ENCODE peak calls at places on chromosomes 12 and 14, in nine cellular contexts. One of them, this sample, is unnamed.

GRCh38 chr12:122106891-122107660 is 28.5 kb downstream of the MLXIP start:
- DNase-seq in foreskin fibroblast: peak; percentile 69
- DNase-seq in activated T-helper 1 cell treated with Interleukin-2 at 50 U/mL for 16 hours: no peak
- DNase-seq in pulmonary artery endothelial cell: no peak
- DNase-seq in stimulated activated CD4-positive, alpha-beta T cell treated with anti-CD3 and anti-CD28 coated beads, Interleukin-12 subunit alpha, Interleukin-12 subunit beta, amount 100 ng/mL, for 4 hours: no peak
- DNase-seq in CD4-positive, CD25-positive, alpha-beta regulatory T cell: no peak
- DNase-seq in HL-60: no peak
- DNase-seq in activated CD8-positive, alpha-beta memory T cell treated with anti-CD3 and anti-CD28 coated beads, Interleukin-2, amount 50 U/mL, for 4 hours: no peak
- DNase-seq in GDM1: no peak
- DNase-seq in this sample: peak; percentile 92

GRCh38 chr12:49838973-49839633 is 3.8 kb downstream of the BCDIN3D start:
- DNase-seq in foreskin fibroblast: peak; percentile 77
- DNase-seq in activated T-helper 1 cell treated with Interleukin-2 at 50 U/mL for 16 hours: no peak
- DNase-seq in pulmonary artery endothelial cell: no peak
- DNase-seq in stimulated activated CD4-positive, alpha-beta T cell treated with anti-CD3 and anti-CD28 coated beads, Interleukin-12 subunit alpha, Interleukin-12 subunit beta, amount 100 ng/mL, for 4 hours: no peak
- DNase-seq in CD4-positive, CD25-positive, alpha-beta regulatory T cell: peak; percentile 67
- DNase-seq in HL-60: peak; percentile 61
- DNase-seq in activated CD8-positive, alpha-beta memory T cell treated with anti-CD3 and anti-CD28 coated beads, Interleukin-2, amount 50 U/mL, for 4 hours: peak; percentile 25
- DNase-seq in GDM1: peak; percentile 19
- DNase-seq in this sample: peak; percentile 60

GRCh38 chr14:92598549-92598905 is 84.9 kb downstream of the RIN3 start:
- DNase-seq in foreskin fibroblast: no peak
- DNase-seq in activated T-helper 1 cell treated with Interleukin-2 at 50 U/mL for 16 hours: no peak
- DNase-seq in pulmonary artery endothelial cell: no peak
- DNase-seq in stimulated activated CD4-positive, alpha-beta T cell treated with anti-CD3 and anti-CD28 coated beads, Interleukin-12 subunit alpha, Interleukin-12 subunit beta, amount 100 ng/mL, for 4 hours: no peak
- DNase-seq in CD4-positive, CD25-positive, alpha-beta regulatory T cell: no peak
- DNase-seq in HL-60: no peak
- DNase-seq in activated CD8-positive, alpha-beta memory T cell treated with anti-CD3 and anti-CD28 coated beads, Interleukin-2, amount 50 U/mL, for 4 hours: no peak
- DNase-seq in GDM1: no peak
- DNase-seq in this sample: no peak

GRCh38 chr14:32457213-32457920 is 128.3 kb downstream of the AKAP6 start:
- DNase-seq in foreskin fibroblast: peak; percentile 71
- DNase-seq in activated T-helper 1 cell treated with Interleukin-2 at 50 U/mL for 16 hours: no peak
- DNase-seq in pulmonary artery endothelial cell: no peak
- DNase-seq in stimulated activated CD4-positive, alpha-beta T cell treated with anti-CD3 and anti-CD28 coated beads, Interleukin-12 subunit alpha, Interleukin-12 subunit beta, amount 100 ng/mL, for 4 hours: no peak
- DNase-seq in CD4-positive, CD25-positive, alpha-beta regulatory T cell: no peak
- DNase-seq in HL-60: no peak
- DNase-seq in activated CD8-positive, alpha-beta memory T cell treated with anti-CD3 and anti-CD28 coated beads, Interleukin-2, amount 50 U/mL, for 4 hours: no peak
- DNase-seq in GDM1: no peak
- DNase-seq in this sample: peak; percentile 55

GRCh38 chr14:75240781-75241180 is 37.8 kb upstream of the FOS start:
- DNase-seq in foreskin fibroblast: no peak
- DNase-seq in activated T-helper 1 cell treated with Interleukin-2 at 50 U/mL for 16 hours: no peak
- DNase-seq in pulmonary artery endothelial cell: no peak
- DNase-seq in stimulated activated CD4-positive, alpha-beta T cell treated with anti-CD3 and anti-CD28 coated beads, Interleukin-12 subunit alpha, Interleukin-12 subunit beta, amount 100 ng/mL, for 4 hours: no peak
- DNase-seq in CD4-positive, CD25-positive, alpha-beta regulatory T cell: no peak
- DNase-seq in HL-60: no peak
- DNase-seq in activated CD8-positive, alpha-beta memory T cell treated with anti-CD3 and anti-CD28 coated beads, Interleukin-2, amount 50 U/mL, for 4 hours: no peak
- DNase-seq in GDM1: no peak
- DNase-seq in this sample: no peak

GRCh38 chr12:90854136-90854689 is 100.8 kb downstream of the CCER1 start:
- DNase-seq in foreskin fibroblast: peak; percentile 73
- DNase-seq in activated T-helper 1 cell treated with Interleukin-2 at 50 U/mL for 16 hours: no peak
- DNase-seq in pulmonary artery endothelial cell: peak; percentile 27
- DNase-seq in stimulated activated CD4-positive, alpha-beta T cell treated with anti-CD3 and anti-CD28 coated beads, Interleukin-12 subunit alpha, Interleukin-12 subunit beta, amount 100 ng/mL, for 4 hours: no peak
- DNase-seq in CD4-positive, CD25-positive, alpha-beta regulatory T cell: peak; percentile 39
- DNase-seq in HL-60: peak; percentile 12
- DNase-seq in activated CD8-positive, alpha-beta memory T cell treated with anti-CD3 and anti-CD28 coated beads, Interleukin-2, amount 50 U/mL, for 4 hours: no peak
- DNase-seq in GDM1: no peak
- DNase-seq in this sample: peak; percentile 42

GRCh38 chr12:98373982-98374381 is 141.4 kb upstream of the TMPO start:
- DNase-seq in foreskin fibroblast: no peak
- DNase-seq in activated T-helper 1 cell treated with Interleukin-2 at 50 U/mL for 16 hours: no peak
- DNase-seq in pulmonary artery endothelial cell: no peak
- DNase-seq in stimulated activated CD4-positive, alpha-beta T cell treated with anti-CD3 and anti-CD28 coated beads, Interleukin-12 subunit alpha, Interleukin-12 subunit beta, amount 100 ng/mL, for 4 hours: no peak
- DNase-seq in CD4-positive, CD25-positive, alpha-beta regulatory T cell: no peak
- DNase-seq in HL-60: no peak
- DNase-seq in activated CD8-positive, alpha-beta memory T cell treated with anti-CD3 and anti-CD28 coated beads, Interleukin-2, amount 50 U/mL, for 4 hours: no peak
- DNase-seq in GDM1: no peak
- DNase-seq in this sample: no peak

GRCh38 chr12:110107369-110108281 is 16.5 kb upstream of the IFT81 start:
- DNase-seq in foreskin fibroblast: peak; percentile 96
- DNase-seq in activated T-helper 1 cell treated with Interleukin-2 at 50 U/mL for 16 hours: no peak
- DNase-seq in pulmonary artery endothelial cell: no peak
- DNase-seq in stimulated activated CD4-positive, alpha-beta T cell treated with anti-CD3 and anti-CD28 coated beads, Interleukin-12 subunit alpha, Interleukin-12 subunit beta, amount 100 ng/mL, for 4 hours: no peak
- DNase-seq in CD4-positive, CD25-positive, alpha-beta regulatory T cell: no peak
- DNase-seq in HL-60: no peak
- DNase-seq in activated CD8-positive, alpha-beta memory T cell treated with anti-CD3 and anti-CD28 coated beads, Interleukin-2, amount 50 U/mL, for 4 hours: no peak
- DNase-seq in GDM1: no peak
- DNase-seq in this sample: peak; percentile 93

GRCh38 chr12:53699673-53700015 is 23.8 kb upstream of the ATP5MC2 start:
- DNase-seq in foreskin fibroblast: no peak
- DNase-seq in activated T-helper 1 cell treated with Interleukin-2 at 50 U/mL for 16 hours: no peak
- DNase-seq in pulmonary artery endothelial cell: no peak
- DNase-seq in stimulated activated CD4-positive, alpha-beta T cell treated with anti-CD3 and anti-CD28 coated beads, Interleukin-12 subunit alpha, Interleukin-12 subunit beta, amount 100 ng/mL, for 4 hours: no peak
- DNase-seq in CD4-positive, CD25-positive, alpha-beta regulatory T cell: no peak
- DNase-seq in HL-60: no peak
- DNase-seq in activated CD8-positive, alpha-beta memory T cell treated with anti-CD3 and anti-CD28 coated beads, Interleukin-2, amount 50 U/mL, for 4 hours: no peak
- DNase-seq in GDM1: no peak
- DNase-seq in this sample: no peak

GRCh38 chr12:53320352-53321195 is 836 bp downstream of the AAAS start:
- DNase-seq in foreskin fibroblast: no peak
- DNase-seq in activated T-helper 1 cell treated with Interleukin-2 at 50 U/mL for 16 hours: no peak
- DNase-seq in pulmonary artery endothelial cell: no peak
- DNase-seq in stimulated activated CD4-positive, alpha-beta T cell treated with anti-CD3 and anti-CD28 coated beads, Interleukin-12 subunit alpha, Interleukin-12 subunit beta, amount 100 ng/mL, for 4 hours: no peak
- DNase-seq in CD4-positive, CD25-positive, alpha-beta regulatory T cell: no peak
- DNase-seq in HL-60: no peak
- DNase-seq in activated CD8-positive, alpha-beta memory T cell treated with anti-CD3 and anti-CD28 coated beads, Interleukin-2, amount 50 U/mL, for 4 hours: no peak
- DNase-seq in GDM1: no peak
- DNase-seq in this sample: no peak

GRCh38 chr14:85604671-85605070 is 74.7 kb downstream of the FLRT2 start:
- DNase-seq in foreskin fibroblast: no peak
- DNase-seq in activated T-helper 1 cell treated with Interleukin-2 at 50 U/mL for 16 hours: no peak
- DNase-seq in pulmonary artery endothelial cell: no peak
- DNase-seq in stimulated activated CD4-positive, alpha-beta T cell treated with anti-CD3 and anti-CD28 coated beads, Interleukin-12 subunit alpha, Interleukin-12 subunit beta, amount 100 ng/mL, for 4 hours: no peak
- DNase-seq in CD4-positive, CD25-positive, alpha-beta regulatory T cell: no peak
- DNase-seq in HL-60: no peak
- DNase-seq in activated CD8-positive, alpha-beta memory T cell treated with anti-CD3 and anti-CD28 coated beads, Interleukin-2, amount 50 U/mL, for 4 hours: no peak
- DNase-seq in GDM1: no peak
- DNase-seq in this sample: no peak

GRCh38 chr12:3165311-3165931 is 88.2 kb downstream of the TSPAN9 start:
- DNase-seq in foreskin fibroblast: no peak
- DNase-seq in activated T-helper 1 cell treated with Interleukin-2 at 50 U/mL for 16 hours: no peak
- DNase-seq in pulmonary artery endothelial cell: no peak
- DNase-seq in stimulated activated CD4-positive, alpha-beta T cell treated with anti-CD3 and anti-CD28 coated beads, Interleukin-12 subunit alpha, Interleukin-12 subunit beta, amount 100 ng/mL, for 4 hours: no peak
- DNase-seq in CD4-positive, CD25-positive, alpha-beta regulatory T cell: no peak
- DNase-seq in HL-60: no peak
- DNase-seq in activated CD8-positive, alpha-beta memory T cell treated with anti-CD3 and anti-CD28 coated beads, Interleukin-2, amount 50 U/mL, for 4 hours: no peak
- DNase-seq in GDM1: no peak
- DNase-seq in this sample: no peak

GRCh38 chr12:112858776-112859175 is 48.0 kb upstream of the OAS1 start:
- DNase-seq in foreskin fibroblast: no peak
- DNase-seq in activated T-helper 1 cell treated with Interleukin-2 at 50 U/mL for 16 hours: no peak
- DNase-seq in pulmonary artery endothelial cell: no peak
- DNase-seq in stimulated activated CD4-positive, alpha-beta T cell treated with anti-CD3 and anti-CD28 coated beads, Interleukin-12 subunit alpha, Interleukin-12 subunit beta, amount 100 ng/mL, for 4 hours: no peak
- DNase-seq in CD4-positive, CD25-positive, alpha-beta regulatory T cell: no peak
- DNase-seq in HL-60: no peak
- DNase-seq in activated CD8-positive, alpha-beta memory T cell treated with anti-CD3 and anti-CD28 coated beads, Interleukin-2, amount 50 U/mL, for 4 hours: no peak
- DNase-seq in GDM1: no peak
- DNase-seq in this sample: no peak

GRCh38 chr12:68951652-68952051 is 18.7 kb upstream of the CPM start:
- DNase-seq in foreskin fibroblast: peak; percentile 45
- DNase-seq in activated T-helper 1 cell treated with Interleukin-2 at 50 U/mL for 16 hours: no peak
- DNase-seq in pulmonary artery endothelial cell: no peak
- DNase-seq in stimulated activated CD4-positive, alpha-beta T cell treated with anti-CD3 and anti-CD28 coated beads, Interleukin-12 subunit alpha, Interleukin-12 subunit beta, amount 100 ng/mL, for 4 hours: no peak
- DNase-seq in CD4-positive, CD25-positive, alpha-beta regulatory T cell: no peak
- DNase-seq in HL-60: peak; percentile 77
- DNase-seq in activated CD8-positive, alpha-beta memory T cell treated with anti-CD3 and anti-CD28 coated beads, Interleukin-2, amount 50 U/mL, for 4 hours: no peak
- DNase-seq in GDM1: no peak
- DNase-seq in this sample: no peak

GRCh38 chr12:93990832-93991748 is 157.3 kb upstream of the PLXNC1 start:
- DNase-seq in foreskin fibroblast: peak; percentile 67
- DNase-seq in activated T-helper 1 cell treated with Interleukin-2 at 50 U/mL for 16 hours: no peak
- DNase-seq in pulmonary artery endothelial cell: no peak
- DNase-seq in stimulated activated CD4-positive, alpha-beta T cell treated with anti-CD3 and anti-CD28 coated beads, Interleukin-12 subunit alpha, Interleukin-12 subunit beta, amount 100 ng/mL, for 4 hours: no peak
- DNase-seq in CD4-positive, CD25-positive, alpha-beta regulatory T cell: no peak
- DNase-seq in HL-60: no peak
- DNase-seq in activated CD8-positive, alpha-beta memory T cell treated with anti-CD3 and anti-CD28 coated beads, Interleukin-2, amount 50 U/mL, for 4 hours: no peak
- DNase-seq in GDM1: no peak
- DNase-seq in this sample: peak; percentile 60

GRCh38 chr14:96231731-96232130 is 24.3 kb upstream of the BDKRB1 start:
- DNase-seq in foreskin fibroblast: no peak
- DNase-seq in activated T-helper 1 cell treated with Interleukin-2 at 50 U/mL for 16 hours: no peak
- DNase-seq in pulmonary artery endothelial cell: no peak
- DNase-seq in stimulated activated CD4-positive, alpha-beta T cell treated with anti-CD3 and anti-CD28 coated beads, Interleukin-12 subunit alpha, Interleukin-12 subunit beta, amount 100 ng/mL, for 4 hours: no peak
- DNase-seq in CD4-positive, CD25-positive, alpha-beta regulatory T cell: no peak
- DNase-seq in HL-60: no peak
- DNase-seq in activated CD8-positive, alpha-beta memory T cell treated with anti-CD3 and anti-CD28 coated beads, Interleukin-2, amount 50 U/mL, for 4 hours: no peak
- DNase-seq in GDM1: no peak
- DNase-seq in this sample: no peak

GRCh38 chr14:93249128-93249831 is 42.2 kb downstream of the UBR7 start:
- DNase-seq in foreskin fibroblast: no peak
- DNase-seq in activated T-helper 1 cell treated with Interleukin-2 at 50 U/mL for 16 hours: no peak
- DNase-seq in pulmonary artery endothelial cell: no peak
- DNase-seq in stimulated activated CD4-positive, alpha-beta T cell treated with anti-CD3 and anti-CD28 coated beads, Interleukin-12 subunit alpha, Interleukin-12 subunit beta, amount 100 ng/mL, for 4 hours: no peak
- DNase-seq in CD4-positive, CD25-positive, alpha-beta regulatory T cell: peak; percentile 50
- DNase-seq in HL-60: no peak
- DNase-seq in activated CD8-positive, alpha-beta memory T cell treated with anti-CD3 and anti-CD28 coated beads, Interleukin-2, amount 50 U/mL, for 4 hours: no peak
- DNase-seq in GDM1: no peak
- DNase-seq in this sample: no peak

GRCh38 chr12:130126023-130126432 is 36.2 kb upstream of the FZD10 start:
- DNase-seq in foreskin fibroblast: no peak
- DNase-seq in activated T-helper 1 cell treated with Interleukin-2 at 50 U/mL for 16 hours: no peak
- DNase-seq in pulmonary artery endothelial cell: no peak
- DNase-seq in stimulated activated CD4-positive, alpha-beta T cell treated with anti-CD3 and anti-CD28 coated beads, Interleukin-12 subunit alpha, Interleukin-12 subunit beta, amount 100 ng/mL, for 4 hours: no peak
- DNase-seq in CD4-positive, CD25-positive, alpha-beta regulatory T cell: no peak
- DNase-seq in HL-60: no peak
- DNase-seq in activated CD8-positive, alpha-beta memory T cell treated with anti-CD3 and anti-CD28 coated beads, Interleukin-2, amount 50 U/mL, for 4 hours: no peak
- DNase-seq in GDM1: no peak
- DNase-seq in this sample: no peak

GRCh38 chr12:112514926-112515642 is 96.3 kb downstream of the PTPN11 start:
- DNase-seq in foreskin fibroblast: peak; percentile 28
- DNase-seq in activated T-helper 1 cell treated with Interleukin-2 at 50 U/mL for 16 hours: no peak
- DNase-seq in pulmonary artery endothelial cell: no peak
- DNase-seq in stimulated activated CD4-positive, alpha-beta T cell treated with anti-CD3 and anti-CD28 coated beads, Interleukin-12 subunit alpha, Interleukin-12 subunit beta, amount 100 ng/mL, for 4 hours: no peak
- DNase-seq in CD4-positive, CD25-positive, alpha-beta regulatory T cell: no peak
- DNase-seq in HL-60: no peak
- DNase-seq in activated CD8-positive, alpha-beta memory T cell treated with anti-CD3 and anti-CD28 coated beads, Interleukin-2, amount 50 U/mL, for 4 hours: no peak
- DNase-seq in GDM1: no peak
- DNase-seq in this sample: no peak

GRCh38 chr14:99260652-99261551 is 11.1 kb downstream of the BCL11B start:
- DNase-seq in foreskin fibroblast: no peak
- DNase-seq in activated T-helper 1 cell treated with Interleukin-2 at 50 U/mL for 16 hours: no peak
- DNase-seq in pulmonary artery endothelial cell: no peak
- DNase-seq in stimulated activated CD4-positive, alpha-beta T cell treated with anti-CD3 and anti-CD28 coated beads, Interleukin-12 subunit alpha, Interleukin-12 subunit beta, amount 100 ng/mL, for 4 hours: no peak
- DNase-seq in CD4-positive, CD25-positive, alpha-beta regulatory T cell: peak; percentile 90
- DNase-seq in HL-60: no peak
- DNase-seq in activated CD8-positive, alpha-beta memory T cell treated with anti-CD3 and anti-CD28 coated beads, Interleukin-2, amount 50 U/mL, for 4 hours: peak; percentile 61
- DNase-seq in GDM1: no peak
- DNase-seq in this sample: no peak

GRCh38 chr12:75862692-75863471 is 168.7 kb downstream of the PHLDA1 start:
- DNase-seq in foreskin fibroblast: peak; percentile 92
- DNase-seq in activated T-helper 1 cell treated with Interleukin-2 at 50 U/mL for 16 hours: no peak
- DNase-seq in pulmonary artery endothelial cell: peak; percentile 58
- DNase-seq in stimulated activated CD4-positive, alpha-beta T cell treated with anti-CD3 and anti-CD28 coated beads, Interleukin-12 subunit alpha, Interleukin-12 subunit beta, amount 100 ng/mL, for 4 hours: no peak
- DNase-seq in CD4-positive, CD25-positive, alpha-beta regulatory T cell: no peak
- DNase-seq in HL-60: no peak
- DNase-seq in activated CD8-positive, alpha-beta memory T cell treated with anti-CD3 and anti-CD28 coated beads, Interleukin-2, amount 50 U/mL, for 4 hours: no peak
- DNase-seq in GDM1: no peak
- DNase-seq in this sample: peak; percentile 70

GRCh38 chr12:55074771-55075170 is 51.4 kb upstream of the OR9K2 start:
- DNase-seq in foreskin fibroblast: no peak
- DNase-seq in activated T-helper 1 cell treated with Interleukin-2 at 50 U/mL for 16 hours: no peak
- DNase-seq in pulmonary artery endothelial cell: peak; percentile 11
- DNase-seq in stimulated activated CD4-positive, alpha-beta T cell treated with anti-CD3 and anti-CD28 coated beads, Interleukin-12 subunit alpha, Interleukin-12 subunit beta, amount 100 ng/mL, for 4 hours: no peak
- DNase-seq in CD4-positive, CD25-positive, alpha-beta regulatory T cell: no peak
- DNase-seq in HL-60: no peak
- DNase-seq in activated CD8-positive, alpha-beta memory T cell treated with anti-CD3 and anti-CD28 coated beads, Interleukin-2, amount 50 U/mL, for 4 hours: no peak
- DNase-seq in GDM1: no peak
- DNase-seq in this sample: no peak